ENCODE peak calls at places on chromosomes 5 and 9, in five cellular contexts. S is GM23248, M is sigmoid colon, X is GM23338, W is aorta. J is an unnamed sample.
A peak's percentile ranks its signal among the peaks of the same experiment; 100 is the strongest.

GRCh38 chr5:10678236-10678635 is 82.8 kb downstream of the DAP start:
- DNase-seq in S (peak; percentile 39), M (no peak), X (no peak), W (no peak), J (no peak)

GRCh38 chr9:100619665-100620064 is 41.8 kb downstream of the CAVIN4 start:
- DNase-seq in S (no peak), M (no peak), X (no peak), W (no peak), J (no peak)

GRCh38 chr5:94968507-94969095 is 316.3 kb downstream of the MCTP1 start:
- DNase-seq in S (peak; percentile 77), M (no peak), X (peak; percentile 88), W (no peak), J (peak; percentile 29)

GRCh38 chr5:154755361-154756202 is at the start of gene LARP1:
- DNase-seq in S (peak; percentile 67), M (peak; percentile 74), X (no peak), W (peak; percentile 85), J (no peak)

GRCh38 chr5:77630246-77631165 is 8.0 kb downstream of the OTP start:
- DNase-seq in S (peak; percentile 72), M (no peak), X (peak; percentile 83), W (peak; percentile 82), J (no peak)

GRCh38 chr5:141001466-141001853 is 35.2 kb downstream of the PCDHAC2 start:
- DNase-seq in S (no peak), M (no peak), X (peak; percentile 65), W (no peak), J (no peak)

GRCh38 chr5:54254482-54255198 is 55.7 kb downstream of the ARL15 start:
- DNase-seq in S (peak; percentile 42), M (no peak), X (peak; percentile 37), W (no peak), J (no peak)

GRCh38 chr5:75640395-75640794 is 29.1 kb downstream of the ANKDD1B start:
- DNase-seq in S (peak; percentile 88), M (no peak), X (no peak), W (no peak), J (peak; percentile 42)

GRCh38 chr9:133727277-133727875 is 10.8 kb downstream of the SARDH start:
- DNase-seq in S (no peak), M (peak; percentile 40), X (no peak), W (peak; percentile 53), J (no peak)

GRCh38 chr5:174317261-174317894 is 271.9 kb downstream of the NSG2 start:
- DNase-seq in S (peak; percentile 74), M (peak; percentile 55), X (peak; percentile 82), W (no peak), J (no peak)

GRCh38 chr5:179819296-179820126 is 1.2 kb upstream of the SQSTM1 start:
- DNase-seq in S (peak; percentile 81), M (peak; percentile 91), X (peak; percentile 73), W (peak; percentile 89), J (peak; percentile 52)

GRCh38 chr5:114176356-114176755 is 185.5 kb upstream of the KCNN2 start:
- DNase-seq in S (no peak), M (no peak), X (no peak), W (no peak), J (peak; percentile 2)

GRCh38 chr5:149166128-149166527 is 24.8 kb downstream of the ABLIM3 start:
- DNase-seq in S (peak; percentile 88), M (no peak), X (no peak), W (no peak), J (no peak)

GRCh38 chr5:172830876-172831662 is 3.0 kb upstream of the ERGIC1 start:
- DNase-seq in S (peak; percentile 96), M (no peak), X (no peak), W (peak; percentile 64), J (no peak)

GRCh38 chr5:21807953-21808352 is 1045.2 kb downstream of the CDH12 start:
- DNase-seq in S (peak; percentile 60), M (no peak), X (peak; percentile 21), W (no peak), J (no peak)

GRCh38 chr5:134149571-134150303 is 27.0 kb downstream of the SKP1 start:
- DNase-seq in S (peak; percentile 12), M (no peak), X (no peak), W (no peak), J (no peak)

GRCh38 chr9:69674112-69674511 is 1.9 kb upstream of the APBA1 start:
- DNase-seq in S (no peak), M (no peak), X (peak; percentile 81), W (no peak), J (no peak)

GRCh38 chr9:34580358-34580757 is 9.2 kb downstream of the CNTFR start:
- DNase-seq in S (no peak), M (no peak), X (peak; percentile 48), W (no peak), J (no peak)
- H3K27me3 ChIP-seq in S (peaks cover 60% of the 10 kb centered on the region), M (peaks cover 20% of the 10 kb centered on the region), X (peaks cover 95% of the 10 kb centered on the region), W (no peaks in the 10 kb centered on the region), J (peaks cover 81% of the 10 kb centered on the region)

GRCh38 chr9:98280162-98280561 is 24.7 kb upstream of the TBC1D2 start:
- DNase-seq in S (no peak), M (no peak), X (no peak), W (no peak), J (no peak)

GRCh38 chr9:98275159-98275558 is 19.7 kb upstream of the TBC1D2 start:
- DNase-seq in S (no peak), M (no peak), X (no peak), W (no peak), J (no peak)

GRCh38 chr9:98280574-98280973 is 25.1 kb upstream of the TBC1D2 start:
- DNase-seq in S (no peak), M (no peak), X (no peak), W (no peak), J (no peak)

GRCh38 chr9:98281281-98281680 is 25.8 kb upstream of the TBC1D2 start:
- DNase-seq in S (no peak), M (no peak), X (no peak), W (no peak), J (no peak)

GRCh38 chr9:98276907-98277469 is 21.5 kb upstream of the TBC1D2 start:
- DNase-seq in S (no peak), M (no peak), X (no peak), W (no peak), J (no peak)
- H3K4me3 ChIP-seq in S (no peak overlapping the region), M (no peak overlapping the region), X (no peak overlapping the region), W (no peak overlapping the region), J (no peak overlapping the region)

GRCh38 chr5:27080147-27080546 is 41.8 kb upstream of the CDH9 start:
- DNase-seq in S (no peak), M (no peak), X (no peak), W (no peak), J (no peak)

GRCh38 chr5:27087820-27088219 is 49.4 kb upstream of the CDH9 start:
- DNase-seq in S (no peak), M (no peak), X (no peak), W (no peak), J (no peak)

GRCh38 chr5:27083763-27084420 is 45.5 kb upstream of the CDH9 start:
- DNase-seq in S (no peak), M (no peak), X (peak; percentile 64), W (no peak), J (no peak)
- H3K27me3 ChIP-seq in S (no peaks in the 10 kb centered on the region), M (no peaks in the 10 kb centered on the region), X (no peaks in the 10 kb centered on the region), W (no peaks in the 10 kb centered on the region), J (no peaks in the 10 kb centered on the region)

GRCh38 chr9:86184125-86184524 is 75.3 kb downstream of the C9orf153 start:
- DNase-seq in S (no peak), M (no peak), X (no peak), W (no peak), J (no peak)

GRCh38 chr9:86186696-86187095 is 72.8 kb downstream of the C9orf153 start:
- DNase-seq in S (no peak), M (no peak), X (no peak), W (no peak), J (no peak)

GRCh38 chr9:86185872-86186271 is 73.6 kb downstream of the C9orf153 start:
- DNase-seq in S (peak; percentile 21), M (no peak), X (no peak), W (no peak), J (no peak)

GRCh38 chr9:86183225-86183808 is 76.1 kb downstream of the C9orf153 start:
- DNase-seq in S (no peak), M (no peak), X (no peak), W (no peak), J (no peak)

GRCh38 chr9:86181379-86182315 is 77.8 kb downstream of the C9orf153 start:
- DNase-seq in S (peak; percentile 4), M (no peak), X (peak; percentile 55), W (no peak), J (no peak)
- H3K4me3 ChIP-seq in S (no peak overlapping the region), M (no peak overlapping the region), X (peak overlapping the region; percentile 10), W (no peak overlapping the region), J (no peak overlapping the region)

DNA sequence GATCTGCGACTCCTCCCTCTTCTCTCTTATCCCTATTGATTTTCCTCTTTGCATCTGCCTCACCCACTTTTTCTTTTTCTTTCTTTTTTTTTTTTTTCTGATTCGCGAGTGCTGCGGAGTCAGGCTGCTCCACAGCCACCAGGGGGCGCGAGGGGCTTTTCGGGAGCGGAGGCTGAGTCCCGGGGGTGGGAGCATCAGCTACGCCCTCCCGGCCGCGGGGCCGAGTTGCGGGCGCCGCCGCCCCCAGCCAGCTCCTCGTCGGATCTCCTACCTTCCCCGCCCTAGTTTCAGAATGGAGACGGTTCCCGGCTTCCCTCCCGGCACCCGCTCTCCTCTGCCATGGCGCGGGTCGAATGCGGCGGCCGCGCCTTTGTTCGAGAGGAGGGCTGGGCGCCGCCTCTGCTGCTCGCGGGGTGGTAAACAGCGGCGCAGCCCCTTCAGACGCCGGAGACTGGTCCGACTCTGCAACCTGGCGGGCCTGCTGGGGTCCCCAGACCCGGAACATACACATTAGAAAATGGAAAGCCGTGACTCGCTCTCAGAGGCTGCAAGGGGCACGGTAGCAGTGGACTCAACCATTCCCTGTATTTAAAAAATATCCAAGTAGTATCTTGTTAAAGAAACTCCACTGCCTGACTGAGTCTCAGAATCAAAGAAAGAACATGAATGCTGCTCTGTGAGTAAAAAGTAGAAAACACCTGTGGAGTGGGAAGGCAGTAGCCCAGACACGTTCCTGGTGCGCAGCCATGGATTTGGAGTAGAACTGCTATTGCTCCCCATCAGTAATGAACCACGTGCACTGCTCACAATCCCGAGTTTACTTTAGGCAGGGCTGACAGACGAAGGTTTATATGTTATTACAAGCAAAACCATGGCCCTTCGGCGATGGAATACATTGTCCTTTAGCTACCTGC is 55.7 kb downstream of the DPYSL3 start:
- DNase-seq in S (peak; percentile 94), M (peak; percentile 96), X (peak; percentile 97), W (peak; percentile 98), J (peak; percentile 44)
- H3K27me3 ChIP-seq in S (no peaks in the 10 kb centered on the region), M (no peaks in the 10 kb centered on the region), X (no peaks in the 10 kb centered on the region), W (no peaks in the 10 kb centered on the region), J (no peaks in the 10 kb centered on the region)

GRCh38 chr5:137254695-137255094 is 244.4 kb downstream of the SPOCK1 start:
- DNase-seq in S (no peak), M (no peak), X (no peak), W (no peak), J (no peak)
- H3K4me3 ChIP-seq in S (no peak overlapping the region), M (no peak overlapping the region), X (no peak overlapping the region), W (no peak overlapping the region), J (no peak overlapping the region)

DNA sequence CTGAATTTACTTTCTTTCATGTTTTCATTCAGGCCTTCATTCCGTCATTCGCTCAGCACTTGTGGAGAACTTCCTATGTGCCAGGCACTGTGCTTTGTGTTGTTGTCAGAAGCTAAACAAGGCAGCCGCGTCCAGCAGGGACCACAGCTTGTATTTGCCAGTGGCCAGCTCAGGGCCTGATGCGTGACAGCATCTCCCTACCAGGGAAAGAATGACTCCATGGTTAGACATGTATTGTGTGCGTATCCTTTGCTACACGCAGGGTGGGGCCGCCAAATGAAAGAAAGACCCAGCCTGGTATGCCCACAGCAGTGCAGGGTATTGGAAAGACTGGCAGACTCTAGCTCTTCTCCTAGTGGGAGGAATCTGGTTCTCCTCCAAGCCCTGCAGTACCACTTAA is 4.7 kb upstream of the COL27A1 start:
- DNase-seq in S (no peak), M (no peak), X (no peak), W (no peak), J (no peak)
- H3K27me3 ChIP-seq in S (peaks cover 27% of the 10 kb centered on the region), M (peaks cover 24% of the 10 kb centered on the region), X (peaks cover 30% of the 10 kb centered on the region), W (no peaks in the 10 kb centered on the region), J (peaks cover 21% of the 10 kb centered on the region)

J was measured in kidney epithelial cell.